ENCODE peak calls at places on chromosomes 4 and X, in four cellular contexts. F is SJSA1, B is upper lobe of right lung, K is lower lobe of right lung. L is an unnamed sample. For H3K4me1, the result is how much of the 10 kb centered on the place peaks cover.

GRCh38 chr4:38860788-38861424 is 4.3 kb upstream of the TLR6 start:
- DNase-seq in F (no peak), K (peak), B (no peak), L (no peak)

GRCh38 chr4:72715299-72715698 is 146.3 kb upstream of the ADAMTS3 start:
- DNase-seq in F (no peak), K (no peak), B (no peak), L (no peak)

GRCh38 chr4:4386736-4387392 is at the start of gene NSG1:
- DNase-seq in F (no peak), K (no peak), B (no peak), L (no peak)

GRCh38 chr4:85147481-85148076 is 181.1 kb upstream of the WDFY3 start:
- DNase-seq in F (no peak), B (no peak), K (peak), L (no peak)

GRCh38 chr4:132593717-132594400 is 555.2 kb upstream of the PCDH10 start:
- DNase-seq in B (no peak), F (no peak), K (no peak), L (no peak)

GRCh38 chrX:31336419-31336818 is 264.6 kb upstream of the FTHL17 start:
- DNase-seq in K (no peak), B (no peak), F (no peak), L (no peak)

GRCh38 chrX:19739683-19740082 is 147.7 kb downstream of the SH3KBP1 start:
- DNase-seq in B (peak), K (peak), F (peak), L (peak)

GRCh38 chr4:1806596-1807257 is 13.6 kb downstream of the FGFR3 start:
- DNase-seq in B (no peak), F (no peak), K (no peak), L (no peak)

GRCh38 chr4:120922390-120923200 is at the start of gene PRDM5:
- DNase-seq in K (peak), F (peak), B (peak), L (no peak)

GRCh38 chr4:155408796-155409195 is 32.0 kb upstream of the MAP9 start:
- DNase-seq in K (no peak), B (no peak), F (no peak), L (no peak)

GRCh38 chr4:155405059-155405458 is 28.3 kb upstream of the MAP9 start:
- DNase-seq in B (no peak), K (no peak), F (no peak), L (no peak)

GRCh38 chr4:155403886-155404285 is 27.1 kb upstream of the MAP9 start:
- DNase-seq in K (no peak), B (no peak), F (no peak), L (peak)

GRCh38 chr4:155411546-155411945 is 34.8 kb upstream of the MAP9 start:
- DNase-seq in B (no peak), K (no peak), F (no peak), L (no peak)

DNA sequence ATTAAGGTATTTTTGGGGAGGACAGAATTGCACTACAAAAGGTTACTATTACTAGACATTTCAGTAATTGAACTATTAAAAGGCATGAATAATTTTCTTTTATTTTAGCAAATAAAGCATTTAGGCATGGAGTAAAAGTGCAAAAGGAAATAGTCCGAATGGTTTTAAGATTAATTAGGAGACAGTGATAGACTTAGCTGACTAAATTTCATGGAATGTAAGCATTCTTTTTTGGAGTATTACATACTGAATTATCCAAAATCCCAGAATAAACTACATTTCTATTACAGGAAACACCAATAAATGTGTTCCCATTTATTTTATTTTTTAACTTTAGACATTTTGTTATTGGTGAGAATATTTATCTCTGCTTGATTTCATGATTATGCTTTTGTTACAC is 30.7 kb upstream of the MAP9 start:
- DNase-seq in F (no peak), B (no peak), K (no peak), L (no peak)
- H3K4me1 ChIP-seq in F (under half), B (under half), K (under half), L (under half)

DNA sequence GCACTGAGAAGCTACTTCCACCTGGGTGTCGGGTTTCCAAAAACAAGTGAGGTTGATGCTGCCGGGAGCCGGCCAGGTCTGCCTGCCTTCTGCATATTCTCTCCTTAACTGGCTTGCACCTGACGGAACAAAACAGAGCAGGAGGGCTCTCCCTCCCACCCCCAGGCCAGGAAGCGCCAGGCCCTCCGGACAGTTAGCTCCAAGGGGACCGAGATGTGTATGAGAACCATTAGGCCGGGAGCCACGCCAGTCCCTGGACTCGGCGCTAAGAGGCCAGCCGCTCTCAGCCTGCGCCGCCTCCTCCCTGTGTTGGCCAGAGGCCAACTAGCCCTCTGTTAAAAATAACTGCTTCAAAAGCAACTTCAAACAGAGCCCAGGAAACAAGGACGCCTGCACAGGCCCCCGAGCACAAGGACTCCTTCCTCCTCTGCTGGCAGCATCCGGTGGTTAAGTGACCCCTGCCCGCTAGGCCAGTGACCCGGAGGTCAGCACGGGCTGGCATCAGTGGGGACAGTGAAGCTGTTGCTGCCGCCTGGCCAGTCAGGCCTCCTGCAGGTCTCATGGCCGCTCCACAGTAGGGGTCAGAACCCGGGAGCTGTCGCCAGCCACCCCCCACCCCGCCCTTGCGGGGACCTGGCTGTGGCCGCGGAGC is 107.9 kb downstream of the ABLIM2 start:
- DNase-seq in K (peak), F (no peak), B (peak), L (no peak)
- H3K4me1 ChIP-seq in K (under half), F (under half), B (under half), L (under half)

GRCh38 chr4:18162453-18162852 is 140.9 kb upstream of the LCORL start:
- DNase-seq in B (no peak), F (no peak), K (no peak), L (no peak)
- H3K4me1 ChIP-seq in B (under half), F (under half), K (under half), L (under half)

GRCh38 chr4:26050671-26051070 is 136.7 kb downstream of the SMIM20 start:
- DNase-seq in B (no peak), K (no peak), F (no peak), L (no peak)
- H3K4me1 ChIP-seq in B (under half), K (under half), F (under half), L (under half)

DNA sequence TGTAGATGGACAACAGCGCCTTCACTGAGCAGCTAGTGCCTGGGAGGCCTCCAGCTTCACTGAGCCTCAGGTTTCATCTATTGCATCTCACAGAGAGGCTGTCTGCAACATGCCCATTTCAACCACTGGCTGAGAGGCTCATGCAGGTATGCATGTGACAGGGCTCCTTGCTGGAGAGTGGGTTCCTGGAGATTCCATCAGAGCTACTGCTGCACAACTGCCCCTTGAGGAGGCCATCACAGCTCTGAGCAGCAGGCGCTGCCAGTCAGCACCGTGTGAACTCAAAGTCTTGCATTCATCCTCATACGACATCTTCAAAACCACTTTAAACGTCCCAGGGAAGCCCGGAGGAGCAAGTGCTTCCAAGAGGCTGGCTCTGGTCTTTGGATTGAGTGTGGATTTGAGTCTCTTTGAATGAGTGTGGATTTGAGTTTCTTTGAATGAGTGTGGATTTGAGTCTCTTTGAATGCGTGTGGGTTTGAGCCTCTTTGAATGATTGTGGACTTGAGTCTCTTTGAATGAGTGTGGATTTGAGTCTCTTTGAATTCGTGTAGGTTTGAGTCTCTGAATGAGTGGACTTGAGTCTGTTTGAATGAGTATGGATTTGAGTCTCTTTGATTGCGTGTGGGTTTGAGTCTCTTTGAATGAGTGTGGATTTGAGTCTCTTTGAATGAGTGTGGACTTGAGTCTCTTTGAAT is 8.7 kb downstream of the P2RY8 start:
- DNase-seq in F (peak), B (peak), K (no peak), L (no peak)
- H3K4me1 ChIP-seq in F (under half), B (under half), K (under half), L (under half)

GRCh38 chrX:65696613-65697012 is 29.2 kb downstream of the MSN start:
- DNase-seq in K (no peak), F (no peak), B (no peak), L (no peak)
- H3K4me1 ChIP-seq in K (half or more), F (under half), B (under half), L (half or more)

L was measured in esophagus muscularis mucosa.